ENCODE peak calls at places on chromosomes 2 and 18, in eight cellular contexts. Y is HL-60, Q is K562, N is HCT116, J is GM23338, E is SK-N-SH, W is HepG2, G is GM12878. X is an unnamed sample.

GRCh38 chr18:22193466-22193865 is 24.1 kb downstream of the GATA6 start:
- DNase-seq in N (no peak), E (no peak), G (no peak), Y (no peak), Q (no peak), J (no peak), W (no peak), X (no peak)

GRCh38 chr2:112255875-112256274 is 1.0 kb upstream of the ZC3H8 start:
- DNase-seq in Y (peak), E (no peak), N (no peak), W (no peak), Q (no peak), J (no peak), G (no peak), X (no peak)

GRCh38 chr2:206031162-206031784 is 54.7 kb downstream of the INO80D start:
- DNase-seq in E (no peak), J (no peak), G (peak), N (no peak), W (no peak), Y (no peak), Q (no peak), X (no peak)

GRCh38 chr18:64800151-64800550 is 651.3 kb upstream of the LINC00305 start:
- DNase-seq in W (no peak), E (no peak), N (no peak), Q (no peak), G (no peak), Y (no peak), J (no peak), X (no peak)

GRCh38 chr2:212732860-212733259 is 194.3 kb upstream of the ERBB4 start:
- DNase-seq in Y (no peak), N (no peak), J (no peak), Q (no peak), E (no peak), G (no peak), W (no peak), X (no peak)

GRCh38 chr2:170533156-170533555 is 182.0 kb upstream of the SP5 start:
- DNase-seq in Y (no peak), Q (no peak), E (no peak), G (peak), J (no peak), W (no peak), N (no peak), X (no peak)

GRCh38 chr18:5282770-5283169 is 12.8 kb downstream of the ZBTB14 start:
- DNase-seq in W (no peak), G (no peak), J (no peak), E (no peak), Y (no peak), Q (no peak), N (no peak), X (no peak)

GRCh38 chr2:221334466-221334865 is 237.6 kb downstream of the EPHA4 start:
- DNase-seq in N (no peak), Y (no peak), Q (no peak), G (no peak), W (no peak), J (no peak), E (no peak), X (no peak)

GRCh38 chr2:136242687-136243277 is 124.8 kb upstream of the CXCR4 start:
- DNase-seq in N (no peak), G (no peak), Q (no peak), E (no peak), W (no peak), Y (no peak), J (no peak), X (no peak)

GRCh38 chr18:36469471-36469870 is 172.0 kb downstream of the FHOD3 start:
- DNase-seq in N (no peak), E (no peak), W (no peak), J (no peak), G (no peak), Q (no peak), Y (no peak), X (no peak)

GRCh38 chr2:151878655-151879563 is 50.7 kb upstream of the ARL5A start:
- DNase-seq in N (peak), E (no peak), W (peak), Y (peak), J (no peak), Q (no peak), G (no peak), X (no peak)

GRCh38 chr2:234406085-234406484 is 90.8 kb downstream of the ARL4C start:
- DNase-seq in Y (no peak), G (no peak), W (no peak), Q (no peak), E (no peak), N (no peak), J (no peak), X (no peak)

GRCh38 chr2:46050027-46050426 is 247.2 kb upstream of the EPAS1 start:
- DNase-seq in J (no peak), G (no peak), E (no peak), N (no peak), Q (no peak), W (no peak), Y (no peak), X (no peak)

GRCh38 chr2:46047280-46047679 is 249.9 kb upstream of the EPAS1 start:
- DNase-seq in W (no peak), Q (no peak), G (no peak), J (no peak), Y (no peak), N (no peak), E (no peak), X (no peak)

GRCh38 chr2:46042711-46043110 is 254.5 kb upstream of the EPAS1 start:
- DNase-seq in W (no peak), Q (no peak), Y (no peak), N (no peak), E (no peak), G (no peak), J (no peak), X (no peak)

GRCh38 chr2:46042207-46042637 is 255.0 kb upstream of the EPAS1 start:
- DNase-seq in G (no peak), N (no peak), Y (no peak), E (no peak), Q (no peak), J (peak), W (peak), X (no peak)

GRCh38 chr2:46045888-46046287 is 251.3 kb upstream of the EPAS1 start:
- DNase-seq in J (no peak), E (no peak), Q (no peak), G (no peak), N (no peak), Y (no peak), W (no peak), X (no peak)
- TF ChIP-seq POLR2AphosphoS5 in J (no peak), E (no peak), Q (no peak), G (no peak), N (no peak), Y (no peak), W (no peak), X (no peak)

DNA sequence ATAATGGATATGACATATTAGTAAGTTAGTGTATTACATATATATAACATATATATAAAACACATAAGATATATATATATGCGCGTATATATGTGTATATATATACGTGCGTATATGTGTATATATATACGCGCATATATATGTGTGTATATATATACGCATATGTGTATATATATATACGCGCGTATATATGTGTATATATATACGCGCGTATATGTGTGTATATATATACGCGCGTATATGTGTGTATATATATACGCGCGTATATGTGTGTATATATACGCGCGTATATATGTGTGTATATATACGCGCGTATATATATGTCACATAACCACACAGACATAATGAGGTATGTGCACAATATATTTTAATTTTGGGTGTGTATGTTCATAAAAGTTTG is 327.8 kb downstream of the MEIS1 start:
- DNase-seq in N (no peak), E (no peak), Q (no peak), Y (no peak), J (no peak), W (no peak), G (no peak), X (no peak)
- TF ChIP-seq REST in N (no peak), E (no peak), Q (no peak), Y (no peak), J (no peak), W (no peak), G (no peak), X (no peak)

DNA sequence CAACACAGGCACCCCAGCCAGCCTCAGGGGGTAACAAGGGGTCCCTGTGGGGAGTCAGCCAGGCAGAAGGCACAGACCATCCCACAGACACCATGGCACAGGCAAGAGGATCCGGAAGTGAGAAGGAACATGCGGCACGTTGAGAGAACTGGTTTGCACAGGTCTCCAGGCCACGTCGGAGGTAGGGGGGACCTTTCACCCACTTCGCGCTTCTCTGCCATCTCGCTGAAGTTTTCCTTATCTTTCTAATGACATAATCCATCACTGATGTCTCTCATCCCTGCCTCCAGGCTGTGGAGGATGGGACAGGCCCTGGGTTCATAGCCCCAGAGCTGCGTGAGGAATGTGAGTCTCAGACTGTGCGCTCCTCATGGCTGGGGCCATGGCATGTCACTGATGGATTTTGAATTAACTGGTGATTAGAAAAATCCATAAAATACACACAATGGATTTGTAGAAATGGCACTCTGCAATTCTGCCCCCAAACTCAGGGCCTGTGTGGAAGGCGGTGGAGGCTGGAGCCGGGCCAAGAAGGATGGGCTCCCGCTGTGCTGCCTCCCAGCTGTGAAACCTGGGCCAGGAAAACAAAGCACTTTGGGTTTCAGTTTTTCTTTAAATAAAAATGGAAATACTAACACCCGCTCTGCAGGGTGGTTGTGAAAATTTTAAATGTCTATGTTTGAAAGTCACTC is 113.2 kb upstream of the ALKAL2 start:
- DNase-seq in E (no peak), J (no peak), W (no peak), Y (no peak), G (no peak), N (no peak), Q (no peak), X (no peak)
- TF ChIP-seq POLR2AphosphoS5 in E (no peak), J (no peak), W (no peak), Y (no peak), G (no peak), N (no peak), Q (no peak), X (no peak)

DNA sequence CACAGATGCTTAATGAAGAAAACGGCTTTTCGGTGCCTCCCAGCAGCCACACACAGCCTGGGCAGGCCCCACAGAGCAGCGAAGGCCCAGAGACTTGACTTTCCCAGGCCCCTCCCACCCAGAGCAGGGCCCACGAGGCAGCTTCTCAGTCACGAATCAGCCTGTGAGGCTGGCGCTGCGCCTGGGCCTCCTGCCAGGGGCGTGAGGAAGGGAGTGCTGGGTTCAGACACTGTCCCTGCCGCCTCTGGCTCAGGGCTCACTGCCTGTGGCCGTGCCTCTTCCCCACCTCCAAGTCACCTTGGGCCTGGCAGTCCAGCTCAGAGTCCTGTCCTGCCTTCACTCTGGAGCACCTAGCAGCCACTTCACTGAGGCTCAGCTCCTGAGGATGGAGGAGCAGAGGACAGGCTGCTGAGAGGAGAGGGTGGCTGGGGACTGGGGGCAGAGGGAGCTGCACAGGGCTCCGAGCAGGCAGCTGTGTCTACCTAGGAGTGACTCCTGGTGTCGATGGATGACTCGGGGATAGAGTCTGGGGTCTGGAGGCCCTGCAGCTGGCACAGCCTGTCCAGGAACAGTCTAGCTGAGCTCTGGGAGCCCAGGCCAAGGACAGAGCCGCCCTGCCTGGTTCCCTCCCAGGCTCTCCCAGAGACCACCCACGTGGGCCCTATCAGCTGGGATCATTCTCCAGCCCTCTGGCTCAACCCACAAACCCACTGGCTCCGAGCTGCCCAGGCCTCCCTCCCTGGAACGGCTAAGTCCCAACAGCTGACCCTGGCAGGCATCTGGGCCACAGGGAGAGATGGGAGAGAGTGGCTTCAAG is 36.4 kb upstream of the FOSL2 start:
- DNase-seq in Q (peak), G (no peak), W (no peak), J (no peak), E (peak), Y (peak), N (no peak), X (no peak)
- TF ChIP-seq REST in Q (no peak), G (no peak), W (no peak), J (no peak), E (no peak), Y (no peak), N (no peak), X (no peak)

GRCh38 chr2:174014021-174014698 is 49.0 kb upstream of the SP3 start:
- DNase-seq in N (no peak), Q (no peak), G (no peak), J (peak), Y (no peak), W (no peak), E (no peak), X (no peak)
- TF ChIP-seq POLR2AphosphoS5 in N (no peak), Q (no peak), G (no peak), J (no peak), Y (no peak), W (no peak), E (no peak), X (no peak)

GRCh38 chr18:51235011-51235789 is 37.7 kb upstream of the MEX3C start:
- DNase-seq in E (no peak), W (no peak), Q (no peak), N (no peak), Y (no peak), G (no peak), J (no peak), X (no peak)

GRCh38 chr18:51229328-51229727 is 31.8 kb upstream of the MEX3C start:
- DNase-seq in N (no peak), E (no peak), G (no peak), Q (no peak), J (no peak), W (no peak), Y (no peak), X (no peak)

GRCh38 chr18:51236225-51236624 is 38.7 kb upstream of the MEX3C start:
- DNase-seq in W (peak), Y (no peak), Q (peak), G (no peak), E (no peak), N (peak), J (no peak), X (no peak)

GRCh38 chr18:51234117-51235010 is 36.9 kb upstream of the MEX3C start:
- DNase-seq in Q (no peak), G (no peak), Y (no peak), N (no peak), W (no peak), J (no peak), E (no peak), X (no peak)
- TF ChIP-seq REST in Q (no peak), G (no peak), Y (no peak), N (no peak), W (no peak), J (no peak), E (no peak), X (no peak)

GRCh38 chr2:141660232-141660631 is 470.6 kb downstream of the LRP1B start:
- DNase-seq in J (no peak), W (no peak), N (no peak), G (no peak), E (no peak), Y (no peak), Q (no peak), X (no peak)

GRCh38 chr2:141652308-141652707 is 478.5 kb downstream of the LRP1B start:
- DNase-seq in Y (no peak), W (no peak), N (no peak), G (no peak), E (no peak), Q (no peak), J (no peak), X (no peak)

GRCh38 chr2:141654311-141654710 is 476.5 kb downstream of the LRP1B start:
- DNase-seq in Q (no peak), N (no peak), E (no peak), Y (no peak), G (no peak), J (no peak), W (no peak), X (no peak)
- TF ChIP-seq POLR2AphosphoS5 in Q (no peak), N (no peak), E (no peak), Y (no peak), G (no peak), J (no peak), W (no peak), X (no peak)

X was measured in Panc1.